ENCODE peak calls at places on chromosomes 13 and 19, in ten cellular contexts. X, C, O, T, F, M, H, Y, A and Q are unnamed samples.

GRCh38 chr13:109331898-109332297 is 454.5 kb downstream of the IRS2 start:
- DNase-seq in A (no peak), X (peak), C (no peak), Y (peak), T (no peak), O (no peak), H (no peak), M (peak), F (peak), Q (no peak)

GRCh38 chr13:25882732-25883357 is 169.0 kb downstream of the SHISA2 start:
- DNase-seq in O (no peak), F (no peak), H (no peak), Y (no peak), X (peak), C (peak), A (no peak), T (no peak), M (no peak), Q (no peak)

GRCh38 chr13:57582032-57582431 is 49.5 kb upstream of the PCDH17 start:
- DNase-seq in T (peak), H (no peak), C (peak), Y (no peak), X (no peak), O (no peak), M (no peak), F (no peak), A (no peak), Q (no peak)

GRCh38 chr19:58346961-58347929 is 6.0 kb downstream of the A1BG start:
- DNase-seq in T (peak), M (peak), H (peak), Y (peak), C (peak), F (peak), X (peak), A (peak), O (no peak), Q (peak)

GRCh38 chr19:10797078-10797477 is 38.9 kb downstream of the TMED1 start:
- DNase-seq in F (no peak), X (no peak), Y (no peak), M (no peak), C (no peak), O (no peak), T (no peak), A (no peak), H (no peak), Q (no peak)

GRCh38 chr13:23867027-23867491 is 22.1 kb downstream of the MIPEP start:
- DNase-seq in A (no peak), H (no peak), O (no peak), T (no peak), M (no peak), Y (no peak), X (no peak), F (peak), C (no peak), Q (no peak)

GRCh38 chr13:49165798-49166752 is 54.1 kb upstream of the MLNR start:
- DNase-seq in F (peak), Y (no peak), T (no peak), H (no peak), O (no peak), A (no peak), M (no peak), X (no peak), C (no peak), Q (no peak)

GRCh38 chr19:45676851-45677263 is 8.8 kb downstream of the GIPR start:
- DNase-seq in T (no peak), O (no peak), C (no peak), A (no peak), X (no peak), M (no peak), F (no peak), H (no peak), Y (no peak), Q (peak)

GRCh38 chr13:46679369-46680180 is 117.4 kb downstream of the ESD start:
- DNase-seq in F (peak), H (no peak), M (no peak), X (peak), Y (no peak), O (no peak), C (peak), A (peak), T (no peak), Q (peak)

GRCh38 chr19:7152568-7152967 is 83.1 kb downstream of the ZNF557 start:
- DNase-seq in Y (no peak), T (no peak), X (peak), M (no peak), A (no peak), F (no peak), C (no peak), O (no peak), H (no peak), Q (no peak)

GRCh38 chr19:17765069-17765618 is 13.9 kb downstream of the FCHO1 start:
- DNase-seq in C (no peak), X (no peak), T (no peak), H (no peak), Y (no peak), F (no peak), O (no peak), A (no peak), M (no peak), Q (no peak)

GRCh38 chr13:93996471-93996870 is 483.0 kb downstream of the DCT start:
- DNase-seq in T (no peak), X (no peak), O (no peak), Y (no peak), C (no peak), F (no peak), H (no peak), A (no peak), M (no peak), Q (no peak)

GRCh38 chr13:113769881-113770280 is 10.9 kb downstream of the TMEM255B start:
- DNase-seq in H (no peak), T (no peak), C (no peak), Y (no peak), A (no peak), M (no peak), O (no peak), F (no peak), X (no peak), Q (no peak)

GRCh38 chr13:90014038-90014437 is 1333.4 kb upstream of the MIR17HG start:
- DNase-seq in A (no peak), O (no peak), F (no peak), T (no peak), M (no peak), C (no peak), Y (no peak), H (no peak), X (no peak), Q (no peak)

GRCh38 chr19:5826531-5827341 is 12.8 kb downstream of the FUT6 start:
- DNase-seq in T (peak), F (peak), X (peak), C (peak), A (no peak), O (peak), H (peak), Y (peak), M (peak), Q (peak)

GRCh38 chr13:52127783-52128702 is 830 bp downstream of the NEK5 start:
- DNase-seq in X (peak), O (peak), C (peak), M (no peak), A (peak), H (peak), Y (peak), T (peak), F (peak), Q (peak)

GRCh38 chr19:17424743-17425365 is 5.0 kb downstream of the MVB12A start:
- DNase-seq in F (peak), C (no peak), H (no peak), Y (no peak), A (peak), O (no peak), X (peak), T (peak), M (no peak), Q (peak)

GRCh38 chr13:45718063-45718462 is 15.9 kb downstream of the CBY2 start:
- DNase-seq in F (peak), C (peak), T (peak), Y (no peak), X (peak), M (no peak), H (no peak), O (no peak), A (no peak), Q (peak)

GRCh38 chr13:31951215-31951678 is 80.3 kb upstream of the FRY start:
- DNase-seq in X (no peak), M (no peak), A (peak), F (peak), T (no peak), Y (no peak), H (no peak), O (no peak), C (no peak), Q (peak)

GRCh38 chr13:48489666-48490065 is 43.2 kb downstream of the RCBTB2 start:
- DNase-seq in H (no peak), A (no peak), F (peak), C (no peak), M (no peak), T (no peak), O (no peak), X (no peak), Y (no peak), Q (no peak)

GRCh38 chr13:102392810-102393209 is 9.0 kb downstream of the FGF14 start:
- DNase-seq in X (no peak), F (peak), O (no peak), M (no peak), Y (no peak), C (no peak), T (no peak), A (no peak), H (no peak), Q (no peak)

GRCh38 chr13:26983533-26984315 is 187.9 kb downstream of the USP12 start:
- DNase-seq in C (no peak), M (no peak), F (no peak), X (no peak), A (no peak), T (no peak), Y (no peak), O (no peak), H (no peak), Q (no peak)

GRCh38 chr13:93805736-93806135 is 579.1 kb downstream of the GPC6 start:
- DNase-seq in C (no peak), T (no peak), F (no peak), A (no peak), O (no peak), Y (no peak), M (no peak), X (no peak), H (no peak), Q (no peak)

GRCh38 chr13:83620535-83621220 is 261.6 kb downstream of the SLITRK1 start:
- DNase-seq in X (no peak), A (no peak), T (no peak), C (no peak), Y (peak), F (peak), O (no peak), H (no peak), M (no peak), Q (no peak)

GRCh38 chr13:88329066-88329465 is 657.9 kb downstream of the SLITRK5 start:
- DNase-seq in X (no peak), C (no peak), O (no peak), A (no peak), Y (no peak), H (no peak), M (no peak), F (no peak), T (no peak), Q (no peak)

GRCh38 chr13:110347535-110348308 is 40.6 kb downstream of the COL4A2 start:
- DNase-seq in H (no peak), O (peak), X (no peak), C (peak), A (no peak), Y (peak), M (peak), F (peak), T (no peak), Q (no peak)

GRCh38 chr13:74243637-74244526 is 109.7 kb upstream of the KLF12 start:
- DNase-seq in C (no peak), O (no peak), Y (no peak), M (no peak), X (no peak), T (no peak), A (no peak), F (peak), H (no peak), Q (no peak)